ENCODE peak calls at places on chromosomes 6 and 20, in nine cellular contexts. I is GM04504, F is ACHN, K is EL, N is amniotic stem cell, Z is H9, G is T-helper 2 cell, P is left cardiac atrium, C is chondrocyte. A is an unnamed sample.

GRCh38 chr6:105501246-105501645 is 98.4 kb upstream of the PREP start:
- DNase-seq in I (no peak), F (no peak), K (no peak), N (no peak), Z (no peak), G (no peak), P (no peak), C (no peak), A (no peak)

GRCh38 chr20:1801551-1801950 is 93.7 kb upstream of the SIRPA start:
- DNase-seq in I (no peak), F (no peak), K (no peak), N (no peak), Z (no peak), G (no peak), P (no peak), C (no peak), A (no peak)

GRCh38 chr6:11865926-11866325 is 87.3 kb upstream of the ADTRP start:
- DNase-seq in I (no peak), F (peak), K (peak), N (no peak), Z (no peak), G (no peak), P (no peak), C (no peak), A (no peak)

GRCh38 chr6:91895592-91895991 is 1308.7 kb upstream of the MAP3K7 start:
- DNase-seq in I (no peak), F (no peak), K (no peak), N (no peak), Z (no peak), G (no peak), P (no peak), C (no peak), A (no peak)

GRCh38 chr6:75183099-75183541 is 22.7 kb downstream of the COL12A1 start:
- DNase-seq in I (peak), F (no peak), K (peak), N (no peak), Z (no peak), G (no peak), P (no peak), C (no peak), A (no peak)

GRCh38 chr20:835220-836045 is 1.9 kb downstream of the FAM110A start:
- DNase-seq in I (no peak), F (no peak), K (no peak), N (no peak), Z (no peak), G (no peak), P (peak), C (no peak), A (no peak)

GRCh38 chr6:106347219-106347618 is 13.3 kb upstream of the CRYBG1 start:
- DNase-seq in I (no peak), F (no peak), K (no peak), N (no peak), Z (no peak), G (no peak), P (no peak), C (no peak), A (no peak)

GRCh38 chr6:67792996-67793395 is 842.1 kb upstream of the ADGRB3 start:
- DNase-seq in I (no peak), F (no peak), K (no peak), N (no peak), Z (no peak), G (no peak), P (no peak), C (no peak), A (no peak)

GRCh38 chr6:43887340-43887858 is 117.4 kb downstream of the VEGFA start:
- DNase-seq in I (no peak), F (no peak), K (peak), N (no peak), Z (no peak), G (no peak), P (no peak), C (no peak), A (no peak)

GRCh38 chr20:12535316-12535715 is 473.5 kb upstream of the SPTLC3 start:
- DNase-seq in I (no peak), F (no peak), K (no peak), N (no peak), Z (no peak), G (no peak), P (no peak), C (no peak), A (no peak)